ENCODE peak calls at places on chromosome 18, in ten cellular contexts. L is H7, X is AG10803, E is osteoblast, V is heart left ventricle, F is tibial artery, C is uterus, T is fibroblast of mammary gland, K is ovary, Z is fibroblast of lung. D is an unnamed sample.

GRCh38 chr18:9708882-9709877 is 1.1 kb downstream of the RAB31 start:
- DNase-seq in K (peak; percentile 49), T (no peak), V (no peak), X (peak; percentile 57), L (peak; percentile 63), Z (peak; percentile 45), F (peak; percentile 69), C (peak; percentile 65), E (peak; percentile 84), D (peak; percentile 63)

GRCh38 chr18:62939433-62939832 is 224.1 kb downstream of the PHLPP1 start:
- DNase-seq in K (no peak), F (no peak), T (no peak), X (no peak), L (no peak), V (no peak), Z (no peak), E (no peak), C (no peak), D (no peak)

GRCh38 chr18:45608400-45608799 is 6.9 kb upstream of the SLC14A2 start:
- DNase-seq in F (no peak), Z (no peak), X (no peak), E (no peak), C (no peak), V (no peak), T (no peak), K (no peak), L (no peak), D (no peak)

GRCh38 chr18:65091737-65092329 is 659.0 kb upstream of the CDH7 start:
- DNase-seq in E (no peak), C (no peak), T (peak; percentile 2), Z (peak; percentile 2), X (no peak), K (no peak), L (peak; percentile 2), F (no peak), V (no peak), D (no peak)

GRCh38 chr18:50706199-50706598 is 113.6 kb downstream of the MRO start:
- DNase-seq in T (no peak), K (no peak), V (no peak), L (no peak), E (no peak), C (no peak), F (no peak), X (no peak), Z (no peak), D (no peak)

GRCh38 chr18:47420130-47420529 is 168.7 kb upstream of the SKOR2 start:
- DNase-seq in T (no peak), K (no peak), Z (no peak), C (no peak), L (no peak), V (no peak), F (no peak), X (no peak), E (no peak), D (no peak)

GRCh38 chr18:27797484-27797883 is 379.4 kb downstream of the CDH2 start:
- DNase-seq in F (no peak), K (no peak), L (no peak), E (no peak), V (no peak), C (no peak), Z (no peak), T (no peak), X (no peak), D (no peak)

GRCh38 chr18:28999711-29000110 is 822.8 kb upstream of the CDH2 start:
- DNase-seq in X (peak; percentile 63), E (peak; percentile 3), C (no peak), Z (peak; percentile 81), F (no peak), L (no peak), T (peak; percentile 28), V (no peak), K (no peak), D (no peak)

GRCh38 chr18:69161383-69162028 is 239.2 kb upstream of the DOK6 start:
- DNase-seq in X (peak; percentile 69), L (peak; percentile 5), K (no peak), V (no peak), E (peak; percentile 50), C (no peak), F (no peak), T (peak; percentile 30), Z (peak; percentile 48), D (no peak)

GRCh38 chr18:8704361-8705279 is 736 bp upstream of the MTCL1 start:
- DNase-seq in K (peak; percentile 87), E (peak; percentile 100), Z (peak; percentile 88), X (peak; percentile 98), V (peak; percentile 90), F (peak; percentile 92), T (peak; percentile 74), L (peak; percentile 98), C (peak; percentile 83), D (peak; percentile 91)

GRCh38 chr18:38406625-38407024 is 841.0 kb upstream of the CELF4 start:
- DNase-seq in L (no peak), C (no peak), V (no peak), T (no peak), K (no peak), E (no peak), Z (no peak), F (no peak), X (no peak), D (no peak)

GRCh38 chr18:8699948-8700347 is 5.4 kb upstream of the MTCL1 start:
- DNase-seq in C (no peak), Z (peak; percentile 22), K (no peak), E (no peak), L (no peak), V (no peak), F (no peak), T (peak; percentile 55), X (peak; percentile 94), D (no peak)

GRCh38 chr18:32139835-32140283 is 48.2 kb downstream of the RNF138 start:
- DNase-seq in E (no peak), F (no peak), X (no peak), Z (no peak), V (no peak), K (no peak), L (no peak), C (no peak), T (no peak), D (peak; percentile 56)

GRCh38 chr18:10145523-10145922 is 231.7 kb downstream of the VAPA start:
- DNase-seq in F (no peak), K (no peak), C (no peak), T (no peak), Z (no peak), L (no peak), X (no peak), V (no peak), E (no peak), D (no peak)

DNA sequence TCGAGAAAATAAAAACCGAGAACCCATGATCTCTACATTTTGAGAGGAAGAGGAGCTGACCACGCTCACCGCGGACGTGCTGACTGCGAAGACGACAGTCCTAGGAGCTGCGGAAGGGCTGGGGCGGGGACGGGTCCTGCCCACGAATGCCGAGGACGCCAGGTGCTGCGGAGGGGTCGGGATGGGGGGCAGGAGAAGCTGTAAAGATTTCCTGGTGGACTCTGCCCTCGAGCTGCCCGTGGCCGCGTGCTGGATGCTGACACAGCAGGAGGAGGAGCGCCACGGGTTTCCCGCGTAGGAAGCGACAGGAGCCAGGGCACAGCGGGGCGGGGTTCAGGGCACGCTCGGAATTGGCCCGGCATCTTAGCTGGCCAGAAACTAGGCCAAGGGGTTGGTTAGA is 22.2 kb downstream of the ZSCAN30 start:
- DNase-seq in T (no peak), X (no peak), Z (no peak), C (no peak), E (no peak), L (no peak), V (peak; percentile 47), K (peak; percentile 32), F (no peak), D (peak; percentile 74)
- H3K4me3 ChIP-seq in T (peak overlapping the region; percentile 36), X (peak overlapping the region; percentile 41), Z (no peak overlapping the region), C (peak overlapping the region; percentile 80), E (peak overlapping the region; percentile 68), L (no peak overlapping the region), V (peak overlapping the region; percentile 80), K (peak overlapping the region; percentile 63), F (peak overlapping the region; percentile 60), D (peak overlapping the region; percentile 56)

GRCh38 chr18:11857177-11857887 is 6.1 kb downstream of the CHMP1B start:
- DNase-seq in Z (peak; percentile 100), L (peak; percentile 75), F (peak; percentile 94), X (peak; percentile 89), V (peak; percentile 90), E (peak; percentile 95), C (peak; percentile 48), T (peak; percentile 100), K (peak; percentile 59), D (peak; percentile 77)
- H3K4me3 ChIP-seq in Z (no peak overlapping the region), L (no peak overlapping the region), F (no peak overlapping the region), X (peak overlapping the region; percentile 37), V (no peak overlapping the region), E (peak overlapping the region; percentile 26), C (no peak overlapping the region), T (peak overlapping the region; percentile 12), K (no peak overlapping the region), D (no peak overlapping the region)

DNA sequence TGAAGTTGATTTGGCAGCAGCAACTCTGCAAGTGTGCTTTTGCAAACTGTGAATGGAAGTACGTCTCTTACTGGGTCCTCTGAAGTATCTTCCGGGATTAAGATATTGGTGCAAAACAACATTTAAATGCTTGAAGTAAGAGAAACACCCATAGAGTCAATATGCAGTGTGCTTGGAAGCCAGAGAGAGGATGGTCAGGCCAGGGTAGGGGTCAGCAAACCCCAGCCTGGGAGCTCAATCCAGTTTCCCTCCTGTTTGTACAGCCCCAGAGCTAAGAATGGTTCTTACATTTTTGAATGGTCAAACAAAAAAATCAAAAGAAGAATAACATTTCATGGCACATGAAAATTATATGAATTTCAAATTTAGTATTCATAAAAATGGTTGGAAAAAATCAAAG is 13.5 kb downstream of the CCDC68 start:
- DNase-seq in Z (no peak), C (no peak), F (no peak), V (no peak), K (no peak), X (no peak), T (no peak), E (no peak), L (no peak), D (no peak)
- H3K4me3 ChIP-seq in Z (peak overlapping the region; percentile 30), C (no peak overlapping the region), F (no peak overlapping the region), V (peak overlapping the region; percentile 48), K (no peak overlapping the region), X (no peak overlapping the region), T (no peak overlapping the region), E (peak overlapping the region; percentile 67), L (no peak overlapping the region), D (peak overlapping the region; percentile 68)

DNA sequence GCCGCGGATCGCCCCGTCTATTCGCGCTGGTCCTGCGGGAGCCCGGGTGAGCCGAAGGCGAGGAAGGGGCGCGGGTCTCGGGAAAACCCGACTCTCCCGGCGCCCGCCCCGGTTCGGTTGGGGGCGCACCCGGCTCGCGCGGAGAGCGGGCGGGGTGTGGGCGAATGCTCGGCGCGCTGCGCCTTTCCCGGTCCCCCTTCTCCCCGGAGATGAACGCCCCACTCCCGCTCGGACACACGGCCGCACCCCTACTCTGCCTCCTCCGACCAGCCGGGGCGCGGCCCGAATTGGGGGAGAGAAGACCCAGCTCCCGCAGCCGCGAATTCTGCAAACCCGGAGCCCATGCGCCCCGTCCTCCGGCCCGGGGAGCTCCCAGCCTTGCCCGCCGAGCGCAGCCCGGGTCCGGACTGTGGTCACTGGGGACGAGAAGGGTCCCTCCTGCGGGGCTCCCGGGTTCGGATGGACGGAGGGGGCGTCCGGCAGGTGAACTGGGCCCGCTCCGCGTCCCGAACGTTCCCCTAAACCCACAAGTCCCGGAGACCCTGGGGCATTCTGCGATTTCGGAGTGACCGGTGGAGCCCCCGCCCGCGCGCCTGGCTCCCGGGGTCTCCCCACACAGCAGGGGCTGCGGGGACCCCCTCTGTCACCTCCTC is 734 bp downstream of the KCNG2 start:
- DNase-seq in X (no peak), C (no peak), V (no peak), F (no peak), E (peak; percentile 38), Z (no peak), K (no peak), L (peak; percentile 83), T (no peak), D (no peak)
- H3K4me3 ChIP-seq in X (no peak overlapping the region), C (no peak overlapping the region), V (peak overlapping the region; percentile 39), F (peak overlapping the region; percentile 11), E (no peak overlapping the region), Z (peak overlapping the region; percentile 32), K (no peak overlapping the region), L (peak overlapping the region; percentile 47), T (peak overlapping the region; percentile 1), D (peak overlapping the region; percentile 38)

GRCh38 chr18:22173221-22173927 is 4.0 kb downstream of the GATA6 start:
- DNase-seq in X (no peak), T (no peak), V (no peak), F (no peak), Z (no peak), L (no peak), E (peak; percentile 78), C (no peak), K (peak; percentile 24), D (no peak)
- H3K4me3 ChIP-seq in X (no peak overlapping the region), T (no peak overlapping the region), V (peak overlapping the region; percentile 84), F (peak overlapping the region; percentile 98), Z (peak overlapping the region; percentile 6), L (peak overlapping the region; percentile 30), E (peak overlapping the region; percentile 95), C (peak overlapping the region; percentile 96), K (peak overlapping the region; percentile 98), D (peak overlapping the region; percentile 66)

D was measured in right cardiac atrium.